ENCODE peak calls at places on chromosomes 11 and 22, in seven cellular contexts. M, F, Q, S, E, A and K are unnamed samples.

GRCh38 chr22:35313311-35314121 is 13.8 kb downstream of the TOM1 start:
- DNase-seq in S (no peak), E (peak), F (peak), M (peak), A (peak), Q (peak), K (peak)

GRCh38 chr11:79626135-79626748 is 185.4 kb upstream of the TENM4 start:
- DNase-seq in E (peak), Q (no peak), M (no peak), A (no peak), S (no peak), F (no peak), K (no peak)

GRCh38 chr11:86039094-86039493 is 29.8 kb downstream of the PICALM start:
- DNase-seq in F (no peak), E (no peak), S (no peak), A (no peak), M (no peak), Q (no peak), K (no peak)

GRCh38 chr11:43601511-43601910 is 79.0 kb upstream of the HSD17B12 start:
- DNase-seq in A (no peak), M (no peak), F (no peak), Q (no peak), S (no peak), E (no peak), K (no peak)

GRCh38 chr11:74024630-74025029 is 15.7 kb upstream of the UCP3 start:
- DNase-seq in F (peak), S (no peak), E (peak), A (peak), M (no peak), Q (no peak), K (peak)

GRCh38 chr22:32810241-32811133 is 9.0 kb downstream of the TIMP3 start:
- DNase-seq in S (no peak), E (no peak), A (peak), M (no peak), Q (no peak), F (no peak), K (no peak)

GRCh38 chr11:7558046-7558445 is 44.2 kb downstream of the PPFIBP2 start:
- DNase-seq in M (no peak), A (no peak), Q (no peak), S (no peak), E (no peak), F (no peak), K (no peak)

GRCh38 chr22:44975444-44976262 is 34.2 kb downstream of the PHF21B start:
- DNase-seq in A (peak), Q (peak), F (peak), E (peak), M (no peak), S (peak), K (peak)

GRCh38 chr11:8720376-8720775 is 37.8 kb downstream of the RPL27A start:
- DNase-seq in M (no peak), S (no peak), F (no peak), Q (no peak), E (no peak), A (no peak), K (no peak)

GRCh38 chr11:131980878-131981668 is 610.7 kb downstream of the NTM start:
- DNase-seq in S (no peak), F (no peak), Q (no peak), E (peak), M (no peak), A (no peak), K (no peak)

GRCh38 chr11:26201411-26201810 is 130.5 kb upstream of the ANO3 start:
- DNase-seq in E (no peak), F (peak), M (no peak), A (no peak), S (no peak), Q (no peak), K (peak)

GRCh38 chr22:38834991-38835390 is 8.8 kb downstream of the NPTXR start:
- DNase-seq in Q (no peak), F (no peak), M (no peak), S (no peak), E (no peak), A (no peak), K (no peak)